ENCODE peak calls at places on chromosome 7, in five cellular contexts. D is AG04450; K is CD4-positive, alpha-beta T cell; Q is transverse colon; G is Caco-2. T is an unnamed sample. For H3K9me3, the result is how much of the 10 kb centered on the place peaks cover.

GRCh38 chr7:95950698-95951097 is 178.3 kb downstream of the DYNC1I1 start:
- DNase-seq in D (no peak), K (no peak), Q (no peak), G (no peak), T (no peak)

GRCh38 chr7:7148799-7149481 is 33.4 kb upstream of the C1GALT1 start:
- DNase-seq in D (no peak), K (no peak), Q (no peak), G (peak), T (no peak)

GRCh38 chr7:102302025-102302424 is 15.4 kb downstream of the SH2B2 start:
- DNase-seq in D (no peak), K (no peak), Q (no peak), G (no peak), T (peak)

GRCh38 chr7:102122026-102122425 is 164.6 kb upstream of the SH2B2 start:
- DNase-seq in D (no peak), K (no peak), Q (no peak), G (no peak), T (no peak)

GRCh38 chr7:100887186-100887954 is 2.1 kb downstream of the UFSP1 start:
- DNase-seq in D (no peak), K (no peak), Q (peak), G (no peak), T (no peak)

GRCh38 chr7:84264341-84264740 is 69.8 kb upstream of the SEMA3A start:
- DNase-seq in D (no peak), K (no peak), Q (no peak), G (no peak), T (peak)

GRCh38 chr7:39650676-39651075 is 27.3 kb downstream of the RALA start:
- DNase-seq in D (peak), K (no peak), Q (no peak), G (no peak), T (no peak)

GRCh38 chr7:131105803-131106680 is 221.6 kb upstream of the MKLN1 start:
- DNase-seq in D (no peak), K (peak), Q (peak), G (peak), T (peak)

GRCh38 chr7:28865494-28866257 is 92.5 kb downstream of the TRIL start:
- DNase-seq in D (no peak), K (no peak), Q (no peak), G (peak), T (no peak)

GRCh38 chr7:130903358-130903974 is 169.5 kb upstream of the KLF14 start:
- DNase-seq in D (peak), K (no peak), Q (no peak), G (no peak), T (peak)

GRCh38 chr7:134589491-134589941 is 40.6 kb downstream of the AKR1B15 start:
- DNase-seq in D (no peak), K (no peak), Q (no peak), G (no peak), T (no peak)

GRCh38 chr7:83956104-83956503 is 238.5 kb downstream of the SEMA3A start:
- DNase-seq in D (no peak), K (no peak), Q (no peak), G (peak), T (no peak)

GRCh38 chr7:136976504-136977251 is 108.2 kb downstream of the CHRM2 start:
- DNase-seq in D (no peak), K (no peak), Q (no peak), G (no peak), T (no peak)

GRCh38 chr7:38187794-38188472 is 9.9 kb downstream of the STARD3NL start:
- DNase-seq in D (no peak), K (no peak), Q (no peak), G (no peak), T (no peak)

GRCh38 chr7:134302120-134302519 is 14.6 kb downstream of the SLC35B4 start:
- DNase-seq in D (no peak), K (no peak), Q (no peak), G (no peak), T (no peak)

GRCh38 chr7:78071821-78072590 is 273.4 kb downstream of the PHTF2 start:
- DNase-seq in D (no peak), K (no peak), Q (no peak), G (no peak), T (no peak)

GRCh38 chr7:9681284-9681683 is 1247.9 kb downstream of the NXPH1 start:
- DNase-seq in D (no peak), K (no peak), Q (no peak), G (no peak), T (no peak)

DNA sequence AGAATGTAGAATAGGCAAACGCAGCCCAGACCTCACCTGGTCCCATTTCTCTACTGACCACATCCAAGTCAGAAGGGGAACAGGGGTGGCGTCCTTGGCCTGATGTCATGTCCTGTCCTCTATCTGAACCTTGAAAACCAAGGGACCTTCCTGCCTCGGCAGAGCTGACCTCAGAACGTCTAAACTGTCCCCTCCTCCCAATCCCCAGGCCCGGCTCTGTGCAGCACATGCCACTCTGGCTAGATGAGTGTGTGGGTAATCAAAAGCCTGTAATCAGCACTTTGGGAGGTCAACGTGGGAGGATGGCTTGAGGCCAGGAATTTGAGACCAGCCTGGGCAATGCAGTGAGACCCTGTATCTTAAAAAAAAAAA is 46.5 kb upstream of the ZNF479 start:
- DNase-seq in D (no peak), K (no peak), Q (no peak), G (no peak), T (no peak)
- H3K9me3 ChIP-seq in D (half or more), K (under half), Q (under half), G (under half), T (under half)

DNA sequence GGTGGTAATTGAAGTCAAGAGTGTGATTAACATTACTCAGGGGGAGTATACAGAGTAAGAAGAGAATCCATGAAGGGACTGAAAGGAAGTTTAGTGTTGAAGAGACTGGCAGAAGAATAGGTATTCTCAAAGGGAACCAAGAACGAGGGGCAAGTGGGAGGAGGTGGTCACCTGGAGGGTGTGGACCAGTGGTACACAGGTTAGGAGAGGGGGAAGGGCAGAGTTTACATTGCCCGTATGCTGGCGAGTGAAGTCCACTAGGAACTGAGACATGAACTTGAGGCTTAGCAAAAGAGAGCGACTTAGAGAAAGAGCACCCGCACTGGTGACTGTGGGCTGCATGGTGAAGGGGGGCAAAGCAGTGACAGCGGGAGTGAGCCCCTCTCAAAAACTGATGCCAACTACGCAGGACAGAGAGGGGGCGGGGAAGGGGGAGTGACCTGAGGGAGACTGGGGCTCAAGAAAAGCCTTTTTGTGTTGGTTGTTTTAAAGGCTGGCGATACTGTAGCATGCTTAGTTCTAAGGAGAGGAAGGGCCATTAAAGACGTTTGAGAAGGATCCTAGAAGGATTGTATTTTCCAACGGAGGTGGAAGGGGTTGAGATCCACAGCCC is 80.1 kb downstream of the SDK1 start:
- DNase-seq in D (no peak), K (no peak), Q (no peak), G (no peak), T (no peak)
- H3K9me3 ChIP-seq in D (under half), K (under half), Q (under half), G (under half), T (under half)

DNA sequence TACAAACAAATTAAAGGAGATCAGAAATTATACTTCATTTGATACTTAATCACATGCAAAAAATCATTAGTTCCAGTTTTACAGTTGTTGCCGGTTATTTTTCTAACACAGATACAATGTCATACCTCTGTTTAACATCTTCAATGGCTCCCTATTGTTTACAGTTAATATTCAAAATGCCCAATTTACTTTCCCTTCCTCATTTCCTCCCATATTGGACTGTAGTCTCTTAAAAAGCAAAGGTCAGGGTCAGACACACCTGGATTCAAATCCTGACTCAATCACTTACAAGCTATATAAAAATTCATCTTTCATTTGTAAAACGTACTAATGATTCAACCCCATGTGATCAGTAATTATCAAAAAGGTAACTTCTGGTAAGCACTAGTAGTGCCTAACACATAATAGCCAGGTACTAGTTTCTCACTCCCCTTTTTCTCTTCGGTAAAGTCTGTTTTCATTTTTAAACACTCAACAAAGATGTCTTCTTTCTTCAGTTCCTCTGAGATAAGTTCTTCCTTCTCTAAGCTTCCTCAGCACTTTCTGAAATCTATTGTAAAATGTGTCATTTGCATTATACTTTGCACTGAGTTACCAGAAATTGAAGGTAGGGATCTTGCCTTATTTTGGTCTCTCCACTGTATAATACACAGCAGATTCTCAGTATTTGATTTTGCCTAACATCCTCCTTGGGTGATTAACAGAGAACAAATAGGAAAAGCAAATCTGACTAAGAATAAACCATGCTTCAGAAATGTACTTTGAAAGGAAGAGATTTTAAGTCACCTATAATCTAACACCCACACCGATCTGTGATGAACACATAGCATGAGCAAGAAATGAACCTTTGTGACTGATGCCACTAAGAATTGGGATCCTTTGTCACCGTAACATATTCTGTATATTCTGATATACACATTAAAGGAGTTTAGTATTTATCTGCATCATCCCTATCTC is 16.1 kb downstream of the KMT2C start:
- DNase-seq in D (no peak), K (no peak), Q (no peak), G (no peak), T (no peak)
- H3K9me3 ChIP-seq in D (under half), K (under half), Q (under half), G (under half), T (under half)

DNA sequence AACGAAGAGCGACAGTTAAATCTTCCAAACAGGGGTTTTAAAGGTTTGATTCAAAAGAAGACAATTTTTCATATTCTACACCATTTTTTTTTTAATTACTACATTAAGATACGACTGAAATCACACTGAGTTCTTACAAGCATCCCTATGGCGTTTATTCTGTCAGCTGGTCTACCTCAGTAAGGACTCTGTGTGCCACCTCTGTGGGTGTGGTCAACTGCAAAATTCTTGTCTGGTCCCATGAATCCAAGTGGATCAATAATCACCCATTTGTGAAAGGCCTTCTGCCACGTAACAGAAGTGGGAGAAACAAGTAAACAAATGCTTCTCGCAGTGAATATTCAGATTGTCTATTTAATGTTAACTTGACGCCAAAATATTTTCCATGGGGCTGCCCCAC is 104.1 kb downstream of the GRB10 start:
- DNase-seq in D (no peak), K (no peak), Q (no peak), G (no peak), T (no peak)
- H3K9me3 ChIP-seq in D (under half), K (under half), Q (under half), G (under half), T (under half)

T was measured in SJSA1.